ENCODE peak calls at places on chromosomes 6 and 20, in six cellular contexts. One of them, this sample, is unnamed.
A peak's percentile ranks its signal among the peaks of the same experiment; 100 is the strongest.

GRCh38 chr6:8182209-8182845 is 80.0 kb upstream of the EEF1E1 start:
- DNase-seq in CD8-positive, alpha-beta memory T cell: no peak
- DNase-seq in hippocampal formation: no peak
- DNase-seq in hepatocyte: no peak
- DNase-seq in C1 segment of cervical spinal cord: no peak
- DNase-seq in activated CD4-positive, alpha-beta memory T cell treated with anti-CD3 and anti-CD28 coated beads for 36 hours: no peak
- DNase-seq in this sample: no peak

GRCh38 chr6:150865406-150866146 is at the start of gene MTHFD1L:
- DNase-seq in hippocampal formation: no peak
- DNase-seq in CD8-positive, alpha-beta memory T cell: peak; percentile 61
- DNase-seq in C1 segment of cervical spinal cord: peak; percentile 55
- DNase-seq in activated CD4-positive, alpha-beta memory T cell treated with anti-CD3 and anti-CD28 coated beads for 36 hours: peak; percentile 84
- DNase-seq in hepatocyte: peak; percentile 93
- DNase-seq in this sample: peak; percentile 69

GRCh38 chr6:74347161-74347560 is 651.2 kb downstream of the CD109 start:
- DNase-seq in activated CD4-positive, alpha-beta memory T cell treated with anti-CD3 and anti-CD28 coated beads for 36 hours: no peak
- DNase-seq in hepatocyte: no peak
- DNase-seq in hippocampal formation: no peak
- DNase-seq in C1 segment of cervical spinal cord: no peak
- DNase-seq in CD8-positive, alpha-beta memory T cell: no peak
- DNase-seq in this sample: no peak

GRCh38 chr6:130575971-130576370 is 210.2 kb downstream of the TMEM200A start:
- DNase-seq in hepatocyte: no peak
- DNase-seq in activated CD4-positive, alpha-beta memory T cell treated with anti-CD3 and anti-CD28 coated beads for 36 hours: peak; percentile 77
- DNase-seq in CD8-positive, alpha-beta memory T cell: peak; percentile 28
- DNase-seq in C1 segment of cervical spinal cord: no peak
- DNase-seq in hippocampal formation: no peak
- DNase-seq in this sample: peak; percentile 73

GRCh38 chr6:142702501-142703460 is 242.2 kb downstream of the HIVEP2 start:
- DNase-seq in CD8-positive, alpha-beta memory T cell: no peak
- DNase-seq in hepatocyte: no peak
- DNase-seq in C1 segment of cervical spinal cord: peak; percentile 33
- DNase-seq in hippocampal formation: peak; percentile 51
- DNase-seq in activated CD4-positive, alpha-beta memory T cell treated with anti-CD3 and anti-CD28 coated beads for 36 hours: no peak
- DNase-seq in this sample: no peak

GRCh38 chr6:34146801-34147592 is 1.1 kb upstream of the GRM4 start:
- DNase-seq in hepatocyte: no peak
- DNase-seq in CD8-positive, alpha-beta memory T cell: no peak
- DNase-seq in C1 segment of cervical spinal cord: no peak
- DNase-seq in activated CD4-positive, alpha-beta memory T cell treated with anti-CD3 and anti-CD28 coated beads for 36 hours: no peak
- DNase-seq in hippocampal formation: no peak
- DNase-seq in this sample: no peak

GRCh38 chr6:100466410-100467143 is 1.9 kb upstream of the SIM1 start:
- DNase-seq in activated CD4-positive, alpha-beta memory T cell treated with anti-CD3 and anti-CD28 coated beads for 36 hours: no peak
- DNase-seq in hepatocyte: no peak
- DNase-seq in CD8-positive, alpha-beta memory T cell: no peak
- DNase-seq in hippocampal formation: no peak
- DNase-seq in C1 segment of cervical spinal cord: no peak
- DNase-seq in this sample: no peak

GRCh38 chr6:84356907-84357306 is 129.5 kb upstream of the CEP162 start:
- DNase-seq in activated CD4-positive, alpha-beta memory T cell treated with anti-CD3 and anti-CD28 coated beads for 36 hours: no peak
- DNase-seq in hippocampal formation: no peak
- DNase-seq in C1 segment of cervical spinal cord: no peak
- DNase-seq in CD8-positive, alpha-beta memory T cell: no peak
- DNase-seq in hepatocyte: no peak
- DNase-seq in this sample: no peak

GRCh38 chr20:60049601-60050000 is 91.4 kb downstream of the CDH26 start:
- DNase-seq in CD8-positive, alpha-beta memory T cell: no peak
- DNase-seq in activated CD4-positive, alpha-beta memory T cell treated with anti-CD3 and anti-CD28 coated beads for 36 hours: no peak
- DNase-seq in hepatocyte: no peak
- DNase-seq in hippocampal formation: no peak
- DNase-seq in C1 segment of cervical spinal cord: no peak
- DNase-seq in this sample: no peak

GRCh38 chr20:50163570-50164317 is 10.2 kb upstream of the PEDS1 start:
- DNase-seq in activated CD4-positive, alpha-beta memory T cell treated with anti-CD3 and anti-CD28 coated beads for 36 hours: no peak
- DNase-seq in C1 segment of cervical spinal cord: no peak
- DNase-seq in CD8-positive, alpha-beta memory T cell: no peak
- DNase-seq in hepatocyte: no peak
- DNase-seq in hippocampal formation: no peak
- DNase-seq in this sample: no peak

GRCh38 chr20:45128066-45128465 is 3.8 kb upstream of the WFDC12 start:
- DNase-seq in hippocampal formation: no peak
- DNase-seq in hepatocyte: no peak
- DNase-seq in activated CD4-positive, alpha-beta memory T cell treated with anti-CD3 and anti-CD28 coated beads for 36 hours: no peak
- DNase-seq in C1 segment of cervical spinal cord: no peak
- DNase-seq in CD8-positive, alpha-beta memory T cell: no peak
- DNase-seq in this sample: no peak

GRCh38 chr6:3353504-3353903 is 94.8 kb downstream of the PSMG4 start:
- DNase-seq in hepatocyte: no peak
- DNase-seq in CD8-positive, alpha-beta memory T cell: no peak
- DNase-seq in hippocampal formation: no peak
- DNase-seq in activated CD4-positive, alpha-beta memory T cell treated with anti-CD3 and anti-CD28 coated beads for 36 hours: no peak
- DNase-seq in C1 segment of cervical spinal cord: no peak
- DNase-seq in this sample: no peak

GRCh38 chr6:43221046-43221773 is 8.1 kb downstream of the DNPH1 start:
- DNase-seq in CD8-positive, alpha-beta memory T cell: no peak
- DNase-seq in activated CD4-positive, alpha-beta memory T cell treated with anti-CD3 and anti-CD28 coated beads for 36 hours: no peak
- DNase-seq in C1 segment of cervical spinal cord: peak; percentile 18
- DNase-seq in hippocampal formation: peak; percentile 1
- DNase-seq in hepatocyte: no peak
- DNase-seq in this sample: no peak

GRCh38 chr6:168196881-168197635 is 118.0 kb upstream of the FRMD1 start:
- DNase-seq in activated CD4-positive, alpha-beta memory T cell treated with anti-CD3 and anti-CD28 coated beads for 36 hours: no peak
- DNase-seq in hepatocyte: no peak
- DNase-seq in hippocampal formation: no peak
- DNase-seq in C1 segment of cervical spinal cord: no peak
- DNase-seq in CD8-positive, alpha-beta memory T cell: no peak
- DNase-seq in this sample: no peak

GRCh38 chr20:53930651-53931504 is 139.5 kb downstream of the BCAS1 start:
- DNase-seq in CD8-positive, alpha-beta memory T cell: no peak
- DNase-seq in activated CD4-positive, alpha-beta memory T cell treated with anti-CD3 and anti-CD28 coated beads for 36 hours: no peak
- DNase-seq in hippocampal formation: no peak
- DNase-seq in hepatocyte: no peak
- DNase-seq in C1 segment of cervical spinal cord: no peak
- DNase-seq in this sample: no peak

GRCh38 chr6:46953921-46954320 is 32.2 kb upstream of the ADGRF5 start:
- DNase-seq in CD8-positive, alpha-beta memory T cell: no peak
- DNase-seq in C1 segment of cervical spinal cord: no peak
- DNase-seq in hepatocyte: no peak
- DNase-seq in hippocampal formation: no peak
- DNase-seq in activated CD4-positive, alpha-beta memory T cell treated with anti-CD3 and anti-CD28 coated beads for 36 hours: no peak
- DNase-seq in this sample: no peak

GRCh38 chr6:136510299-136510698 is 39.9 kb downstream of the MAP7 start:
- DNase-seq in activated CD4-positive, alpha-beta memory T cell treated with anti-CD3 and anti-CD28 coated beads for 36 hours: peak; percentile 54
- DNase-seq in hepatocyte: no peak
- DNase-seq in hippocampal formation: no peak
- DNase-seq in C1 segment of cervical spinal cord: no peak
- DNase-seq in CD8-positive, alpha-beta memory T cell: no peak
- DNase-seq in this sample: no peak

GRCh38 chr20:38167851-38168760 is 3.0 kb upstream of the TGM2 start:
- DNase-seq in CD8-positive, alpha-beta memory T cell: no peak
- DNase-seq in C1 segment of cervical spinal cord: no peak
- DNase-seq in hippocampal formation: no peak
- DNase-seq in hepatocyte: peak; percentile 52
- DNase-seq in activated CD4-positive, alpha-beta memory T cell treated with anti-CD3 and anti-CD28 coated beads for 36 hours: no peak
- DNase-seq in this sample: no peak

GRCh38 chr6:26103141-26103769 is 16.0 kb downstream of the HFE start:
- DNase-seq in hepatocyte: peak; percentile 46
- DNase-seq in activated CD4-positive, alpha-beta memory T cell treated with anti-CD3 and anti-CD28 coated beads for 36 hours: no peak
- DNase-seq in C1 segment of cervical spinal cord: no peak
- DNase-seq in CD8-positive, alpha-beta memory T cell: no peak
- DNase-seq in hippocampal formation: no peak
- DNase-seq in this sample: no peak

GRCh38 chr6:47134476-47135189 is 92.5 kb upstream of the ADGRF1 start:
- DNase-seq in CD8-positive, alpha-beta memory T cell: no peak
- DNase-seq in hepatocyte: peak; percentile 68
- DNase-seq in activated CD4-positive, alpha-beta memory T cell treated with anti-CD3 and anti-CD28 coated beads for 36 hours: no peak
- DNase-seq in hippocampal formation: no peak
- DNase-seq in C1 segment of cervical spinal cord: no peak
- DNase-seq in this sample: no peak

GRCh38 chr20:58877374-58878360 is 25.2 kb downstream of the GNAS start:
- DNase-seq in hepatocyte: no peak
- DNase-seq in CD8-positive, alpha-beta memory T cell: no peak
- DNase-seq in activated CD4-positive, alpha-beta memory T cell treated with anti-CD3 and anti-CD28 coated beads for 36 hours: peak; percentile 50
- DNase-seq in C1 segment of cervical spinal cord: no peak
- DNase-seq in hippocampal formation: no peak
- DNase-seq in this sample: no peak

GRCh38 chr6:85594197-85594930 is 706 bp upstream of the SNX14 start:
- DNase-seq in hepatocyte: no peak
- DNase-seq in C1 segment of cervical spinal cord: no peak
- DNase-seq in CD8-positive, alpha-beta memory T cell: peak; percentile 39
- DNase-seq in activated CD4-positive, alpha-beta memory T cell treated with anti-CD3 and anti-CD28 coated beads for 36 hours: peak; percentile 72
- DNase-seq in hippocampal formation: peak; percentile 36
- DNase-seq in this sample: no peak

GRCh38 chr20:36941403-36941835 is 10.1 kb downstream of the SAMHD1 start:
- DNase-seq in CD8-positive, alpha-beta memory T cell: no peak
- DNase-seq in C1 segment of cervical spinal cord: no peak
- DNase-seq in activated CD4-positive, alpha-beta memory T cell treated with anti-CD3 and anti-CD28 coated beads for 36 hours: peak; percentile 47
- DNase-seq in hepatocyte: no peak
- DNase-seq in hippocampal formation: no peak
- DNase-seq in this sample: no peak

GRCh38 chr6:161922631-161923119 is 648.8 kb upstream of the AGPAT4 start:
- DNase-seq in activated CD4-positive, alpha-beta memory T cell treated with anti-CD3 and anti-CD28 coated beads for 36 hours: peak; percentile 16
- DNase-seq in CD8-positive, alpha-beta memory T cell: no peak
- DNase-seq in C1 segment of cervical spinal cord: peak; percentile 5
- DNase-seq in hepatocyte: peak; percentile 83
- DNase-seq in hippocampal formation: no peak
- DNase-seq in this sample: no peak

GRCh38 chr6:50381106-50381415 is 331.3 kb upstream of the DEFB112 start:
- DNase-seq in hepatocyte: no peak
- DNase-seq in CD8-positive, alpha-beta memory T cell: no peak
- DNase-seq in activated CD4-positive, alpha-beta memory T cell treated with anti-CD3 and anti-CD28 coated beads for 36 hours: no peak
- DNase-seq in C1 segment of cervical spinal cord: no peak
- DNase-seq in hippocampal formation: no peak
- DNase-seq in this sample: no peak

GRCh38 chr20:23349338-23350006 is 1.1 kb upstream of the NXT1 start:
- DNase-seq in hepatocyte: no peak
- DNase-seq in hippocampal formation: peak; percentile 69
- DNase-seq in C1 segment of cervical spinal cord: no peak
- DNase-seq in activated CD4-positive, alpha-beta memory T cell treated with anti-CD3 and anti-CD28 coated beads for 36 hours: no peak
- DNase-seq in CD8-positive, alpha-beta memory T cell: no peak
- DNase-seq in this sample: no peak

GRCh38 chr6:106315765-106316375 is 9.7 kb downstream of the ATG5 start:
- DNase-seq in hepatocyte: no peak
- DNase-seq in activated CD4-positive, alpha-beta memory T cell treated with anti-CD3 and anti-CD28 coated beads for 36 hours: no peak
- DNase-seq in CD8-positive, alpha-beta memory T cell: no peak
- DNase-seq in hippocampal formation: no peak
- DNase-seq in C1 segment of cervical spinal cord: no peak
- DNase-seq in this sample: no peak

GRCh38 chr6:90445533-90446108 is 141.3 kb downstream of the MAP3K7 start:
- DNase-seq in hippocampal formation: no peak
- DNase-seq in hepatocyte: no peak
- DNase-seq in activated CD4-positive, alpha-beta memory T cell treated with anti-CD3 and anti-CD28 coated beads for 36 hours: peak; percentile 47
- DNase-seq in C1 segment of cervical spinal cord: no peak
- DNase-seq in CD8-positive, alpha-beta memory T cell: no peak
- DNase-seq in this sample: no peak

GRCh38 chr20:62827323-62828050 is 10.6 kb downstream of the COL9A3 start:
- DNase-seq in activated CD4-positive, alpha-beta memory T cell treated with anti-CD3 and anti-CD28 coated beads for 36 hours: no peak
- DNase-seq in hippocampal formation: no peak
- DNase-seq in CD8-positive, alpha-beta memory T cell: no peak
- DNase-seq in hepatocyte: no peak
- DNase-seq in C1 segment of cervical spinal cord: no peak
- DNase-seq in this sample: no peak

GRCh38 chr20:48777005-48777404 is 50.8 kb downstream of the PREX1 start:
- DNase-seq in C1 segment of cervical spinal cord: no peak
- DNase-seq in activated CD4-positive, alpha-beta memory T cell treated with anti-CD3 and anti-CD28 coated beads for 36 hours: no peak
- DNase-seq in hepatocyte: no peak
- DNase-seq in CD8-positive, alpha-beta memory T cell: no peak
- DNase-seq in hippocampal formation: no peak
- DNase-seq in this sample: no peak

GRCh38 chr6:81751388-81752083 is 945 bp downstream of the TENT5A start:
- DNase-seq in CD8-positive, alpha-beta memory T cell: peak; percentile 2
- DNase-seq in hepatocyte: peak; percentile 63
- DNase-seq in activated CD4-positive, alpha-beta memory T cell treated with anti-CD3 and anti-CD28 coated beads for 36 hours: peak; percentile 36
- DNase-seq in hippocampal formation: no peak
- DNase-seq in C1 segment of cervical spinal cord: peak; percentile 63
- DNase-seq in this sample: no peak

GRCh38 chr6:90397929-90398674 is 101.5 kb upstream of the BACH2 start:
- DNase-seq in activated CD4-positive, alpha-beta memory T cell treated with anti-CD3 and anti-CD28 coated beads for 36 hours: peak; percentile 94
- DNase-seq in CD8-positive, alpha-beta memory T cell: peak; percentile 76
- DNase-seq in hippocampal formation: no peak
- DNase-seq in C1 segment of cervical spinal cord: no peak
- DNase-seq in hepatocyte: peak; percentile 59
- DNase-seq in this sample: peak; percentile 82

This sample was measured in activated T-helper 2 cell treated with anti-CD3 and anti-CD28 coated beads, Interferon-gamma antibody, Interleukin-2, Interleukin-4, amounts not matched to agents 10 μg/mL and 5 μg/mL and 100 μg/mL, durations not matched to agents 14 hours and 24 hours and 36 hours.